ENCODE peak calls at places on chromosomes 4 and X, in eight cellular contexts. One of them, this sample, is unnamed.

GRCh38 chrX:24285082-24285481 is 28.8 kb downstream of the SUPT20HL2 start:
- DNase-seq in K562: no peak
- DNase-seq in stomach: no peak
- DNase-seq in tibial nerve: no peak
- DNase-seq in upper lobe of left lung: no peak
- DNase-seq in IMR-90: no peak
- DNase-seq in NB4: peak
- DNase-seq in uterus: no peak
- DNase-seq in this sample: peak

GRCh38 chrX:74537011-74537390 is 77.4 kb downstream of the RLIM start:
- DNase-seq in K562: no peak
- DNase-seq in stomach: no peak
- DNase-seq in tibial nerve: peak
- DNase-seq in IMR-90: peak
- DNase-seq in NB4: peak
- DNase-seq in uterus: peak
- DNase-seq in upper lobe of left lung: no peak
- DNase-seq in this sample: no peak

GRCh38 chr4:75432683-75433082 is 81.5 kb downstream of the RCHY1 start:
- DNase-seq in upper lobe of left lung: no peak
- DNase-seq in K562: peak
- DNase-seq in uterus: no peak
- DNase-seq in stomach: no peak
- DNase-seq in NB4: peak
- DNase-seq in IMR-90: peak
- DNase-seq in tibial nerve: no peak
- DNase-seq in this sample: peak

GRCh38 chr4:15654556-15655222 is 468 bp downstream of the FBXL5 start:
- DNase-seq in K562: peak
- DNase-seq in upper lobe of left lung: peak
- DNase-seq in IMR-90: peak
- DNase-seq in stomach: peak
- DNase-seq in uterus: peak
- DNase-seq in tibial nerve: peak
- DNase-seq in NB4: peak
- DNase-seq in this sample: no peak

GRCh38 chr4:80434238-80434637 is 98.7 kb downstream of the CFAP299 start:
- DNase-seq in uterus: no peak
- DNase-seq in tibial nerve: no peak
- DNase-seq in NB4: peak
- DNase-seq in upper lobe of left lung: no peak
- DNase-seq in stomach: no peak
- DNase-seq in IMR-90: peak
- DNase-seq in K562: no peak
- DNase-seq in this sample: no peak

GRCh38 chr4:82266345-82266744 is 107.4 kb downstream of the HNRNPD start:
- DNase-seq in K562: no peak
- DNase-seq in uterus: no peak
- DNase-seq in upper lobe of left lung: no peak
- DNase-seq in NB4: no peak
- DNase-seq in stomach: no peak
- DNase-seq in IMR-90: no peak
- DNase-seq in tibial nerve: no peak
- DNase-seq in this sample: no peak

GRCh38 chr4:5710962-5711478 is at the start of gene EVC:
- DNase-seq in stomach: peak
- DNase-seq in upper lobe of left lung: peak
- DNase-seq in NB4: no peak
- DNase-seq in uterus: peak
- DNase-seq in IMR-90: peak
- DNase-seq in tibial nerve: peak
- DNase-seq in K562: peak
- DNase-seq in this sample: no peak

GRCh38 chr4:82814034-82814433 is 15.4 kb upstream of the SCD5 start:
- DNase-seq in uterus: no peak
- DNase-seq in K562: no peak
- DNase-seq in stomach: no peak
- DNase-seq in upper lobe of left lung: no peak
- DNase-seq in tibial nerve: no peak
- DNase-seq in NB4: no peak
- DNase-seq in IMR-90: no peak
- DNase-seq in this sample: no peak

GRCh38 chrX:70166601-70167590 is 10.4 kb upstream of the DGAT2L6 start:
- DNase-seq in tibial nerve: no peak
- DNase-seq in upper lobe of left lung: no peak
- DNase-seq in NB4: peak
- DNase-seq in stomach: no peak
- DNase-seq in K562: peak
- DNase-seq in IMR-90: peak
- DNase-seq in uterus: no peak
- DNase-seq in this sample: no peak

GRCh38 chr4:41204400-41204978 is 9.9 kb downstream of the APBB2 start:
- DNase-seq in K562: no peak
- DNase-seq in tibial nerve: no peak
- DNase-seq in stomach: peak
- DNase-seq in uterus: peak
- DNase-seq in IMR-90: peak
- DNase-seq in NB4: no peak
- DNase-seq in upper lobe of left lung: peak
- DNase-seq in this sample: no peak

GRCh38 chrX:132480581-132481203 is 8.1 kb downstream of the MBNL3 start:
- DNase-seq in stomach: peak
- DNase-seq in uterus: peak
- DNase-seq in NB4: peak
- DNase-seq in tibial nerve: no peak
- DNase-seq in upper lobe of left lung: peak
- DNase-seq in K562: no peak
- DNase-seq in IMR-90: peak
- DNase-seq in this sample: peak

GRCh38 chr4:119212964-119213606 is 572 bp downstream of the USP53 start:
- DNase-seq in NB4: peak
- DNase-seq in uterus: peak
- DNase-seq in upper lobe of left lung: peak
- DNase-seq in K562: peak
- DNase-seq in IMR-90: peak
- DNase-seq in stomach: peak
- DNase-seq in tibial nerve: peak
- DNase-seq in this sample: peak

GRCh38 chr4:119210760-119211159 is 1.8 kb upstream of the USP53 start:
- DNase-seq in NB4: peak
- DNase-seq in IMR-90: peak
- DNase-seq in K562: no peak
- DNase-seq in uterus: no peak
- DNase-seq in tibial nerve: no peak
- DNase-seq in upper lobe of left lung: no peak
- DNase-seq in stomach: no peak
- DNase-seq in this sample: no peak

GRCh38 chr4:119211856-119212250 is 660 bp upstream of the USP53 start:
- DNase-seq in upper lobe of left lung: no peak
- DNase-seq in IMR-90: no peak
- DNase-seq in stomach: no peak
- DNase-seq in tibial nerve: no peak
- DNase-seq in K562: no peak
- DNase-seq in uterus: no peak
- DNase-seq in NB4: no peak
- DNase-seq in this sample: no peak

GRCh38 chr4:119209586-119209985 is 2.9 kb upstream of the USP53 start:
- DNase-seq in NB4: no peak
- DNase-seq in stomach: no peak
- DNase-seq in upper lobe of left lung: no peak
- DNase-seq in uterus: no peak
- DNase-seq in tibial nerve: no peak
- DNase-seq in IMR-90: no peak
- DNase-seq in K562: no peak
- DNase-seq in this sample: no peak

DNA sequence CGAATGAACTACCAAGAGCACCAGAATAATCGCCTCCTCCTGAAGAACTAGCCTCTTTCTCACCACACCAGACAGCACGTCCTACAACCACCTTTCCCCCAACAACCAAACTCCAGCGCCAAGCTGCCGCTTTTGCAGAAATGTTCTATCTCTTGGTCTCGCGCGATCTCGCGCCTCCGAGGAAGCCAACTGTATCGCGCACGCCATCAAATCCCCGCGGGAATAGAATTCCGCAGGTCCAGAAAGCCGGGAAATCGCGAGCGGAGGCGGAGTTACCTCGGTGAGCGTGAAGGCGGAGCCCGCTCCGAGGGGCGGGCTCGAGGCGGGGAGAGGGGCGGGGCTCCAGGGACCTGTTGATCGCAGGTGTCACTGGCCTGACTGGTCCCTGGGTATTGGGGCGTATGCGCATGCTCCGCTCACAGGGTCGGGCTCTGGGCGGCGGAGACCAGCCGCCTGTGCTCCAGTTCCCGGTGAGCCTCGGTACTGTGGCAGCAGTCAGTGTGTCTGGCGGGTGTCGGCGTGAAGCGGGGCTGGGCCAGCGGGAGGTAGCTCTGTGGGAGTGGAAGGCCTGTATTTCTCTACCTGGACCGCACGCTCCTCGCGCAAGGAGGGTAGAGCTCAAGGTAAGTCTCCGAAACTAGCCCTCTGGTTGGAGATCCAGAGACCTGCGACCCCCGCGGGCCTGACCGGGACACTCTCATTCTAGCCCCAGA is at the start of gene USP53:
- DNase-seq in stomach: peak
- DNase-seq in NB4: peak
- DNase-seq in IMR-90: peak
- DNase-seq in tibial nerve: peak
- DNase-seq in K562: peak
- DNase-seq in upper lobe of left lung: peak
- DNase-seq in uterus: peak
- DNase-seq in this sample: peak
- TF ChIP-seq POLR2A in stomach: peak
- TF ChIP-seq POLR2A in NB4: peak
- TF ChIP-seq POLR2A in IMR-90: peak
- TF ChIP-seq POLR2A in tibial nerve: peak
- TF ChIP-seq POLR2A in K562: peak
- TF ChIP-seq POLR2A in upper lobe of left lung: peak
- TF ChIP-seq POLR2A in uterus: peak
- TF ChIP-seq POLR2A in this sample: peak

DNA sequence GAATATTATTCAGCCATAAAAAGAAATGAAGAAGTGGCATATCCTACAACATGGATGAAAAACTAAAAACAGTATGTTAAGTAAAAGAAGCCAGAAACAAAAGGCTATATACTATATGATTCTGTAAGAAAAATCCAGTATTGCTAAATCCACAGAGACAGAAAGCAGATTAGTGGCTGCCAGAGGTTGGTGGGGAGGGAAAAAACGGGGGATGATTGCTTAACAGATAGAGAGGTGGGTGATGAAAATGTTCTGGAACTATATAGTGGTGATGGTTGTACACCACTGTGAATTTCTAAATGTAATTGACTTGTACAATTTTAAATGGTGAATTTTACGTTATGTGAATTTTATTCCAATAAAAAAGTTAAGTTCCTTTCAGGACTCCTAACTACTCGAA is 157.6 kb upstream of the SH3RF1 start:
- DNase-seq in IMR-90: no peak
- DNase-seq in tibial nerve: no peak
- DNase-seq in NB4: no peak
- DNase-seq in uterus: no peak
- DNase-seq in upper lobe of left lung: no peak
- DNase-seq in K562: no peak
- DNase-seq in stomach: no peak
- DNase-seq in this sample: no peak
- TF ChIP-seq POLR2A in IMR-90: no peak
- TF ChIP-seq POLR2A in tibial nerve: no peak
- TF ChIP-seq POLR2A in NB4: no peak
- TF ChIP-seq POLR2A in uterus: no peak
- TF ChIP-seq POLR2A in upper lobe of left lung: no peak
- TF ChIP-seq POLR2A in K562: no peak
- TF ChIP-seq POLR2A in stomach: no peak
- TF ChIP-seq POLR2A in this sample: no peak

GRCh38 chr4:85402371-85402770 is 72.6 kb upstream of the ARHGAP24 start:
- DNase-seq in tibial nerve: no peak
- DNase-seq in uterus: no peak
- DNase-seq in NB4: no peak
- DNase-seq in IMR-90: peak
- DNase-seq in K562: no peak
- DNase-seq in stomach: no peak
- DNase-seq in upper lobe of left lung: no peak
- DNase-seq in this sample: no peak

GRCh38 chr4:85398276-85398675 is 76.7 kb upstream of the ARHGAP24 start:
- DNase-seq in IMR-90: no peak
- DNase-seq in NB4: no peak
- DNase-seq in uterus: peak
- DNase-seq in stomach: no peak
- DNase-seq in upper lobe of left lung: no peak
- DNase-seq in K562: no peak
- DNase-seq in tibial nerve: no peak
- DNase-seq in this sample: no peak

DNA sequence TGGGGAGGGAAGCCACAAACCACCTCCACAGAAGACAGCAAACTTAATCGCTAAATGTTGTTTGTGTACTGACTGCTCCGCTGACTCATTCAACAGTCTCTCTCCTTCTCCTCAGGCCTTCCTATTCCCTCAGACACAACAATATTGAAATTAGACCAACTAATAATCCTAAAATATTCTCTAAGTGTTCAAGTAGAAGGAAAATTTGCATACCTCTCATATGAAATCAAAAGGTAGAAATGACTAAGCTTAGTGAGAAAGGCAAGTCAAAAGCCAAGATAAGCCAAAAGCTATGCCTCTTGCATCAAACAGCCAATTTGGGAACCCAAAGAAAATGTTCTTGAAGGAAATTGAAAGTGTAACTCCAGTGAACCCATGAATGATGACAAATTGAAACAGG is 75.7 kb upstream of the ARHGAP24 start:
- DNase-seq in K562: no peak
- DNase-seq in stomach: no peak
- DNase-seq in tibial nerve: no peak
- DNase-seq in IMR-90: no peak
- DNase-seq in uterus: no peak
- DNase-seq in upper lobe of left lung: no peak
- DNase-seq in NB4: no peak
- DNase-seq in this sample: no peak
- TF ChIP-seq POLR2A in K562: no peak
- TF ChIP-seq POLR2A in stomach: no peak
- TF ChIP-seq POLR2A in tibial nerve: no peak
- TF ChIP-seq POLR2A in IMR-90: no peak
- TF ChIP-seq POLR2A in uterus: no peak
- TF ChIP-seq POLR2A in upper lobe of left lung: no peak
- TF ChIP-seq POLR2A in NB4: no peak
- TF ChIP-seq POLR2A in this sample: no peak

GRCh38 chrX:129346574-129346973 is 176.7 kb downstream of the SMARCA1 start:
- DNase-seq in K562: no peak
- DNase-seq in IMR-90: no peak
- DNase-seq in NB4: no peak
- DNase-seq in uterus: no peak
- DNase-seq in tibial nerve: no peak
- DNase-seq in upper lobe of left lung: no peak
- DNase-seq in stomach: no peak
- DNase-seq in this sample: no peak

DNA sequence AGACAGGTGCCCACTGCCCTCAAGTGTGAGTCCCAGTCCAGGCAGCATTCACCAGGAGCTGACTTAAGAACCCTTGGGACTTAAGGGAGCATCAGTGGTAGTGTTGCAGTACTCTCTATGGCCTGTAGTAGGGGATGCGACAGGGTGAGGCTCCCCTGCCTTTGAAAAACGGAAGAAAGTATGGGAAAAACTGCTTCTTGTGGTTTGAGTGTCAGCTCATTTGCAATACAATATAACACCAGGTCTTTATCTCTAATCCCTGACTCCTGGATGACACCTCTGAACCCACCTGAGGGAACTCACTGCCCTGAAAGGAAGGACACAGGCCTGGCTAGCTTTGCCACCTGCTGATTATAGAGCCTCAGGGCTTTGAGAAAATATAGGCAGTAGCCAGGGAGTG is 176.0 kb downstream of the SMARCA1 start:
- DNase-seq in uterus: no peak
- DNase-seq in stomach: no peak
- DNase-seq in NB4: peak
- DNase-seq in tibial nerve: no peak
- DNase-seq in upper lobe of left lung: no peak
- DNase-seq in IMR-90: no peak
- DNase-seq in K562: no peak
- DNase-seq in this sample: no peak
- TF ChIP-seq POLR2A in uterus: no peak
- TF ChIP-seq POLR2A in stomach: no peak
- TF ChIP-seq POLR2A in NB4: no peak
- TF ChIP-seq POLR2A in tibial nerve: no peak
- TF ChIP-seq POLR2A in upper lobe of left lung: no peak
- TF ChIP-seq POLR2A in IMR-90: no peak
- TF ChIP-seq POLR2A in K562: no peak
- TF ChIP-seq POLR2A in this sample: no peak